ENCODE peak calls at places on chromosome 10, in four cellular contexts. D, O, A and J are unnamed samples.

GRCh38 chr10:133388265-133388972 is 5.5 kb upstream of the MTG1 start:
- DNase-seq in A (no peak), D (no peak), O (no peak), J (no peak)

GRCh38 chr10:101467286-101467770 is 113.4 kb downstream of the BTRC start:
- DNase-seq in O (no peak), A (no peak), D (peak; percentile 56), J (peak; percentile 32)

GRCh38 chr10:97608991-97609561 is 19.6 kb downstream of the C10orf62 start:
- DNase-seq in D (no peak), A (no peak), O (no peak), J (no peak)

GRCh38 chr10:25049966-25050365 is 33.6 kb downstream of the THNSL1 start:
- DNase-seq in A (no peak), D (no peak), O (no peak), J (no peak)

GRCh38 chr10:35463105-35463867 is 127.0 kb downstream of the CCNY start:
- DNase-seq in A (no peak), D (no peak), O (no peak), J (no peak)

GRCh38 chr10:132109341-132110072 is 43.8 kb downstream of the JAKMIP3 start:
- DNase-seq in A (no peak), D (no peak), O (no peak), J (no peak)

GRCh38 chr10:79457256-79457785 is 11.9 kb upstream of the ZCCHC24 start:
- DNase-seq in A (no peak), D (no peak), O (no peak), J (no peak)

GRCh38 chr10:70664702-70665195 is 7.6 kb upstream of the ADAMTS14 start:
- DNase-seq in D (no peak), O (no peak), A (no peak), J (no peak)

GRCh38 chr10:121104476-121105111 is 253.4 kb downstream of the WDR11 start:
- DNase-seq in O (no peak), A (no peak), D (no peak), J (no peak)

GRCh38 chr10:60611291-60611747 is 167.0 kb upstream of the CDK1 start:
- DNase-seq in A (no peak), O (no peak), D (no peak), J (no peak)

GRCh38 chr10:33252794-33253203 is 81.7 kb downstream of the NRP1 start:
- DNase-seq in D (no peak), A (no peak), O (no peak), J (no peak)

GRCh38 chr10:11162828-11163599 is 145.3 kb downstream of the CELF2 start:
- DNase-seq in D (no peak), A (no peak), O (no peak), J (no peak)

GRCh38 chr10:34333513-34333912 is 481.6 kb downstream of the PARD3 start:
- DNase-seq in D (no peak), A (no peak), O (no peak), J (no peak)

GRCh38 chr10:46019541-46020343 is 10.7 kb downstream of the NCOA4 start:
- DNase-seq in A (no peak), D (no peak), O (no peak), J (no peak)

GRCh38 chr10:4081691-4082111 is 296.7 kb upstream of the KLF6 start:
- DNase-seq in D (no peak), O (no peak), A (no peak), J (no peak)

GRCh38 chr10:93678386-93678785 is 24.0 kb downstream of the FRA10AC1 start:
- DNase-seq in A (no peak), O (no peak), D (no peak), J (no peak)

GRCh38 chr10:78464856-78465221 is 431.2 kb downstream of the RPS24 start:
- DNase-seq in D (no peak), A (no peak), O (no peak), J (no peak)

GRCh38 chr10:10811562-10811961 is 206.1 kb upstream of the CELF2 start:
- DNase-seq in D (no peak), O (no peak), A (no peak), J (no peak)

GRCh38 chr10:63700209-63700934 is 179.2 kb downstream of the REEP3 start:
- DNase-seq in A (no peak), O (peak; percentile 53), D (no peak), J (no peak)

GRCh38 chr10:19231034-19231433 is 182.4 kb downstream of the MALRD1 start:
- DNase-seq in O (no peak), D (no peak), A (no peak), J (no peak)

DNA sequence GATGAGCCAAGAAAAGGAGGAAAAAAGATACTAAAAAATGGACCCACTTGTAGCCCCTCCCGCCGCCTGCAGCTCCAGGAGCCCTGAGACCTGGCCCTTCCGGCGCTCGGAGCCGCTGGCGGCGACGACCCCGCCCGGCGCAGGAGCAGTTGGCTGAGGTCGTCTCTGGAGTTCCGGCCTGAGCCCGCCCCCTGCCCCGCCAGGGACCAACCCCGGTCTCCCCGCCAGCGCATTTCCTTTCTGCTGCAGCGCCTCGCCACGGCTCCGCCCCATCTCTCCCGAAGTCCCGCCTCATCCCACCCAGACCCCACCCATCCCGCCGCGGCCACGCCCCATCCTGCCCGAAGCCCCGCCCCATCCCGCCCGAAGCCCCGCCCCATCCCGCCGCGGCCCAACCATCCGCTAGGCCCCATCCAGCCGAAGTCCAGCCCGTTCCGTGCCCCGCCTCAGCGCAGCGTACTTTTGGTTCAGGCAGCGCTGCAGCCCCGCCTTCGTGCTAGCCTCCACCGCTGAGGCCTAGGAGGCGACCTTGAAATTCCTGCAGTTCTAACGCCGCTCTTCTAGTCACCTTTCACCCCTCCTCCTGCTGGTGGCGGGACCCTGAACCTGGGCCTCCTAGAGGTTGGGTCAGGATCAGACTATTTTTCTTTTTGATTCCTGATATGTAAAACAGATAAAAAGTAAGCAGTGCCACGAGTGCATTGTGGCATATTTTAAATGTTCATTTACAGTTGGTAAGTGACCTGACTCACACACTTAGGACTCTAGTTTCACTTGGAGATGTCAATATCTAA is at the start of gene STN1:
- DNase-seq in A (peak; percentile 97), O (peak; percentile 91), D (peak; percentile 95), J (peak; percentile 96)
- TF ChIP-seq CTCF in A (peak; percentile 9), O (peak; percentile 24), D (no peak), J (peak; percentile 15)

GRCh38 chr10:53315709-53316108 is 543.1 kb upstream of the MBL2 start:
- DNase-seq in A (no peak), O (no peak), D (no peak), J (no peak)
- TF ChIP-seq CTCF in A (no peak), O (no peak), D (no peak), J (no peak)

GRCh38 chr10:91164520-91165065 is 55.9 kb upstream of the PCGF5 start:
- DNase-seq in D (no peak), A (no peak), O (no peak), J (no peak)

GRCh38 chr10:91163269-91163708 is 57.2 kb upstream of the PCGF5 start:
- DNase-seq in D (peak; percentile 49), A (peak; percentile 55), O (no peak), J (peak; percentile 50)

GRCh38 chr10:91162495-91163268 is 57.8 kb upstream of the PCGF5 start:
- DNase-seq in A (peak; percentile 42), D (peak; percentile 52), O (peak; percentile 43), J (peak; percentile 47)

GRCh38 chr10:91162050-91162494 is 58.4 kb upstream of the PCGF5 start:
- DNase-seq in A (no peak), D (no peak), O (no peak), J (no peak)

GRCh38 chr10:91163709-91164474 is 56.6 kb upstream of the PCGF5 start:
- DNase-seq in O (peak; percentile 71), D (peak; percentile 19), A (peak; percentile 23), J (no peak)
- TF ChIP-seq CTCF in O (peak; percentile 34), D (peak; percentile 20), A (no peak), J (no peak)

GRCh38 chr10:48287417-48288391 is 13.2 kb upstream of the FRMPD2 start:
- DNase-seq in A (no peak), O (no peak), D (peak; percentile 89), J (no peak)
- TF ChIP-seq CTCF in A (no peak), O (no peak), D (no peak), J (no peak)